ENCODE peak calls at places on chromosomes 13 and 19, in four cellular contexts. A, O, E and X are unnamed samples.

GRCh38 chr19:32637480-32637879 is 37.5 kb downstream of the ANKRD27 start:
- DNase-seq in A (no peak), O (no peak), E (no peak), X (no peak)

GRCh38 chr19:43420954-43421353 is 6.3 kb downstream of the TEX101 start:
- DNase-seq in A (no peak), O (no peak), E (no peak), X (no peak)

GRCh38 chr13:27425151-27425917 is 915 bp downstream of the GTF3A start:
- DNase-seq in A (no peak), O (no peak), E (no peak), X (no peak)

GRCh38 chr13:28753208-28753892 is 34.6 kb upstream of the SLC46A3 start:
- DNase-seq in A (peak; percentile 91), O (peak; percentile 61), E (peak; percentile 75), X (peak; percentile 24)

GRCh38 chr19:8592231-8593009 is 15.2 kb upstream of the MYO1F start:
- DNase-seq in A (peak; percentile 95), O (peak; percentile 60), E (no peak), X (peak; percentile 96)

GRCh38 chr19:10419200-10419645 is 1.1 kb upstream of the PDE4A start:
- DNase-seq in A (no peak), O (no peak), E (no peak), X (no peak)

GRCh38 chr13:91346848-91347211 is 657 bp upstream of the MIR17HG start:
- DNase-seq in A (no peak), O (no peak), E (no peak), X (peak; percentile 55)

GRCh38 chr13:77384999-77385398 is 58.1 kb upstream of the MYCBP2 start:
- DNase-seq in A (no peak), O (no peak), E (no peak), X (no peak)

GRCh38 chr19:49873149-49873521 is 4.0 kb downstream of the AKT1S1 start:
- DNase-seq in A (no peak), O (no peak), E (no peak), X (no peak)

GRCh38 chr19:45171211-45171623 is 6.8 kb downstream of the TRAPPC6A start:
- DNase-seq in A (no peak), O (no peak), E (no peak), X (no peak)

GRCh38 chr19:56476671-56477428 is at the start of gene ZNF667:
- DNase-seq in A (peak; percentile 59), O (no peak), E (no peak), X (no peak)

GRCh38 chr19:55676384-55676783 is 1.4 kb downstream of the EPN1 start:
- DNase-seq in A (peak; percentile 13), O (no peak), E (no peak), X (no peak)

GRCh38 chr13:24097064-24097463 is 63.5 kb upstream of the SPATA13 start:
- DNase-seq in A (peak; percentile 76), O (no peak), E (peak; percentile 71), X (no peak)

GRCh38 chr13:93698016-93698613 is 471.5 kb downstream of the GPC6 start:
- DNase-seq in A (no peak), O (no peak), E (no peak), X (no peak)

GRCh38 chr13:111167290-111167689 is 52.2 kb downstream of the ARHGEF7 start:
- DNase-seq in A (no peak), O (no peak), E (no peak), X (no peak)

GRCh38 chr19:49761625-49762311 is 1.3 kb downstream of the TSKS start:
- DNase-seq in A (peak; percentile 56), O (no peak), E (peak; percentile 25), X (no peak)

GRCh38 chr19:34989248-34989797 is 10.8 kb upstream of the GRAMD1A start:
- DNase-seq in A (no peak), O (no peak), E (no peak), X (no peak)

GRCh38 chr19:1967087-1967608 is 26.2 kb downstream of the CSNK1G2 start:
- DNase-seq in A (no peak), O (no peak), E (no peak), X (no peak)

GRCh38 chr13:98299954-98300350 is 122.9 kb upstream of the RNF113B start:
- DNase-seq in A (no peak), O (no peak), E (no peak), X (no peak)
- TF ChIP-seq BHLHE40 in A (no peak), O (no peak), E (no peak), X (no peak)

DNA sequence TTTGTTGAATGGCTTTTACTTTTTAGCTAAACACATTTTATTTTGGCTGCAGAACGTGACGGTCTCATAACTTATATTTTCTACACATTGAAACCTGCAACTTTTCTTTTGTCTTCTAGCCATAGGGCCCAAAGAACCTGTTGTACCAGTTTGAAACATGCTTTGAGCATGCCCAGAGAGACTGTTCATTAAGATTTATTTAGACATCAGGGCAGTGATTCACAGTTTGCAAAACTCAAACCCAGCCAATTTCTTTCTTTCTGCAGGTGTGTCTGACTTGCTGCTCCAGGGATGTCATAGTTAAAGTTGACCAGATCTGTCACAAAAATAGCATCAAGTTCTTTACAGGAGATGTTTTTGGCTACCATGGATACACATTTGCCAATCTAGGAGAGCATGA is 22.0 kb downstream of the SAE1 start:
- DNase-seq in A (peak; percentile 47), O (no peak), E (no peak), X (no peak)
- TF ChIP-seq BHLHE40 in A (no peak), O (no peak), E (no peak), X (no peak)

GRCh38 chr13:31240921-31241320 is 41.1 kb downstream of the B3GLCT start:
- DNase-seq in A (no peak), O (no peak), E (no peak), X (no peak)

GRCh38 chr13:31245974-31246373 is 46.2 kb downstream of the B3GLCT start:
- DNase-seq in A (no peak), O (no peak), E (no peak), X (no peak)

GRCh38 chr13:31246918-31247317 is 47.1 kb downstream of the B3GLCT start:
- DNase-seq in A (no peak), O (no peak), E (no peak), X (no peak)

GRCh38 chr13:31242342-31242741 is 42.6 kb downstream of the B3GLCT start:
- DNase-seq in A (no peak), O (no peak), E (no peak), X (no peak)

DNA sequence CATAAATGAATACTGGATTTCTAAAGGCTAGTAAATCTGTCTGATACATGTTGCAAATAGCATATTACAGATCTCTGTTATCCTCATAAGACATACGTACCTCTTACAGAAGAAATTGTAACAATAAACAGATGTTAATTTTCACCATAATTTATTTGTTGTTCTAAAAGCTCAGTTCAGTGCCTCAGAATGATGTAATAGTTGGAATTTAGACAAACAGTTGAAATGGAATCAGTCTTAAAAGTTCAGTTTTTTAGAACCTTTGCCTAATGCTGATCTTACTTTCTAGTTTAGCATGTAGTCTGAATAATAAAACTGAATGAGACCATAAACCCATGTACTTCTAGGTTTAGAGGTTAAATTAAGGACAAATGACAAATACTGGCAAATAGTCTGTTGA is 43.2 kb downstream of the B3GLCT start:
- DNase-seq in A (peak; percentile 32), O (no peak), E (no peak), X (no peak)
- TF ChIP-seq BHLHE40 in A (no peak), O (no peak), E (no peak), X (no peak)

GRCh38 chr13:45162194-45162593 is 38.7 kb downstream of the KCTD4 start:
- DNase-seq in A (peak; percentile 44), O (no peak), E (no peak), X (no peak)

GRCh38 chr13:45156565-45157361 is 36.5 kb downstream of the GTF2F2 start:
- DNase-seq in A (peak; percentile 9), O (no peak), E (no peak), X (no peak)
- TF ChIP-seq BHLHE40 in A (no peak), O (no peak), E (no peak), X (no peak)